ENCODE peak calls at places on chromosomes 3 and 15, in ten cellular contexts. J, M, A, O, N, V, Q, E, Z and R are unnamed samples.

GRCh38 chr3:109559389-109559788 is 222.0 kb upstream of the DPPA4 start:
- DNase-seq in Z (no peak), E (no peak), Q (no peak), O (no peak), A (no peak), M (no peak), V (no peak), J (no peak), N (no peak), R (peak; percentile 58)

GRCh38 chr15:43483306-43484128 is 9.4 kb downstream of the TP53BP1 start:
- DNase-seq in J (no peak), Q (no peak), O (no peak), Z (no peak), A (no peak), E (no peak), M (no peak), V (no peak), N (no peak), R (no peak)

GRCh38 chr15:86916671-86917450 is 837.2 kb downstream of the AGBL1 start:
- DNase-seq in N (no peak), O (no peak), A (peak; percentile 55), J (no peak), M (no peak), V (no peak), Z (no peak), Q (no peak), E (no peak), R (no peak)

GRCh38 chr15:67219288-67219687 is 35.2 kb downstream of the AAGAB start:
- DNase-seq in M (no peak), Q (no peak), E (no peak), A (no peak), N (no peak), V (no peak), O (no peak), Z (no peak), J (no peak), R (no peak)

GRCh38 chr3:169610888-169611291 is 52.6 kb downstream of the MECOM start:
- DNase-seq in M (no peak), O (no peak), Q (no peak), J (no peak), Z (no peak), A (no peak), V (no peak), N (no peak), E (no peak), R (no peak)

GRCh38 chr3:138165061-138165460 is 9.7 kb downstream of the DBR1 start:
- DNase-seq in E (no peak), M (no peak), Q (no peak), N (no peak), O (no peak), J (no peak), V (no peak), A (no peak), Z (no peak), R (no peak)

GRCh38 chr3:15512173-15512572 is 9.3 kb downstream of the COLQ start:
- DNase-seq in Q (no peak), M (peak; percentile 56), N (peak; percentile 79), V (no peak), J (no peak), A (peak; percentile 96), O (peak; percentile 22), E (no peak), Z (peak; percentile 43), R (no peak)

GRCh38 chr3:115401891-115402501 is 221.3 kb upstream of the GAP43 start:
- DNase-seq in O (no peak), A (no peak), M (no peak), Z (no peak), V (no peak), N (no peak), Q (no peak), E (no peak), J (no peak), R (no peak)

GRCh38 chr3:119323401-119324107 is 29.4 kb downstream of the ARHGAP31 start:
- DNase-seq in O (no peak), Q (no peak), E (no peak), Z (no peak), N (no peak), A (no peak), M (peak; percentile 20), V (no peak), J (no peak), R (no peak)

GRCh38 chr3:10911350-10912002 is 81.1 kb upstream of the SLC6A1 start:
- DNase-seq in O (no peak), V (no peak), Q (no peak), E (no peak), N (no peak), J (no peak), A (no peak), Z (no peak), M (no peak), R (no peak)

GRCh38 chr3:23806322-23807160 is 786 bp downstream of the UBE2E1 start:
- DNase-seq in J (no peak), A (peak; percentile 72), E (peak; percentile 32), N (peak; percentile 71), Z (peak; percentile 28), M (peak; percentile 22), V (no peak), Q (peak; percentile 42), O (no peak), R (no peak)

DNA sequence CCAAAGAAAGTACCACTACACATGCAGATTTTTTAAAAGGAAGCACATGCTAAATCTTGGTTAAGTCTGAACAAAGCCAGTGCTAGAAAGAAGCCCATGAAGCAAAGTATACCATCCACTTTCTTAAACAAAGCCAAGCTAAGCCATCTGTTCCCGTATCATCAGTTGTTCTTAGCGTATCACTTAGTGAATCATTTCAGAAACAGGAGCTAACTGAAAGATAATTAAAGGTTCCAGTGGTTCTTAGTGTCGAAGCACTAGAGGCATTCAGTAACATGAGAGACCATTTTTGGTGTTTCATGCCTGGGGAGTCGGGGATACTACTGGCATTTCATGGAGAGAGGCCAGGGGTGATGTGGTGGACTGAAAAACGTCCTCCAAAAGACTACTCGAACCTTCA is 12.8 kb downstream of the UBXN7 start:
- DNase-seq in O (no peak), M (no peak), J (no peak), E (no peak), N (no peak), Q (no peak), V (no peak), A (no peak), Z (no peak), R (no peak)
- H3K9me3 ChIP-seq in O (no peaks in the 10 kb centered on the region), M (no peaks in the 10 kb centered on the region), J (no peaks in the 10 kb centered on the region), E (no peaks in the 10 kb centered on the region), N (no peaks in the 10 kb centered on the region), Q (no peaks in the 10 kb centered on the region), V (peaks cover 4% of the 10 kb centered on the region), A (no peaks in the 10 kb centered on the region), Z (no peaks in the 10 kb centered on the region), R (no peaks in the 10 kb centered on the region)

GRCh38 chr15:79916424-79916823 is 19.6 kb upstream of the MTHFS start:
- DNase-seq in N (no peak), V (no peak), O (no peak), J (no peak), A (no peak), Z (no peak), Q (no peak), E (no peak), M (no peak), R (no peak)
- H3K9me3 ChIP-seq in N (peaks cover 69% of the 10 kb centered on the region), V (peaks cover 50% of the 10 kb centered on the region), O (peaks cover 65% of the 10 kb centered on the region), J (peaks cover 41% of the 10 kb centered on the region), A (no peaks in the 10 kb centered on the region), Z (peaks cover 65% of the 10 kb centered on the region), Q (peaks cover 41% of the 10 kb centered on the region), E (peaks cover 79% of the 10 kb centered on the region), M (peaks cover 31% of the 10 kb centered on the region), R (peaks cover 51% of the 10 kb centered on the region)

DNA sequence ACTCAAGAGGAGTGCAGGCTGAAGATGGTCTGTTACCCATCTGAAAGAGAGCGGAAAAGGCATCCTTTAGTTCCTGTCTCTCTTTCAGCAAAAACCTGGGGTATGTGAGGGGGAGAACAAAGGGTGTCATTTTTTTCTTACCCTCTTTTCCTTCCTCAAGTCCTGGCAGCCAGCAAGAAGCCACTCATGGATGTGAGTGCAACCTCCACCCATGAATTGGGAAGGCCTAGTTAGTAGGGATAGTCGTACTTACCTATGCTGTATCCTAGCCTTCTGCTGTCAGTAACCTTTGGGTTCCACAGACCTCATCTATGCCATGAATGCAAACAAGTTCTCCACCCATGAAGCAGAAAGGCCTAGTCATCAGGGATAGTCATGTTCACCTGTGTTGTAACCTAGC is 472.8 kb downstream of the ZIC1 start:
- DNase-seq in V (no peak), N (no peak), J (peak; percentile 15), O (no peak), E (no peak), A (no peak), M (no peak), Q (no peak), Z (no peak), R (no peak)
- H3K9me3 ChIP-seq in V (peaks cover 2% of the 10 kb centered on the region), N (peaks cover 16% of the 10 kb centered on the region), J (no peaks in the 10 kb centered on the region), O (peaks cover 16% of the 10 kb centered on the region), E (no peaks in the 10 kb centered on the region), A (no peaks in the 10 kb centered on the region), M (peaks cover 28% of the 10 kb centered on the region), Q (peaks cover 3% of the 10 kb centered on the region), Z (no peaks in the 10 kb centered on the region), R (peaks cover 6% of the 10 kb centered on the region)

GRCh38 chr3:4838621-4839022 is 140.6 kb upstream of the BHLHE40 start:
- DNase-seq in Q (no peak), N (no peak), E (no peak), M (no peak), O (no peak), Z (no peak), J (no peak), V (peak; percentile 79), A (no peak), R (no peak)

GRCh38 chr3:4839278-4839677 is 140.0 kb upstream of the BHLHE40 start:
- DNase-seq in V (no peak), M (no peak), N (no peak), J (no peak), E (no peak), Q (no peak), A (no peak), O (no peak), Z (no peak), R (no peak)

GRCh38 chr3:4841225-4841624 is 138.0 kb upstream of the BHLHE40 start:
- DNase-seq in E (no peak), M (no peak), O (no peak), N (no peak), V (no peak), Z (no peak), Q (no peak), A (no peak), J (no peak), R (no peak)

GRCh38 chr3:4843619-4844018 is 135.6 kb upstream of the BHLHE40 start:
- DNase-seq in Z (no peak), J (no peak), M (no peak), N (no peak), O (no peak), A (no peak), Q (no peak), E (no peak), V (no peak), R (no peak)

DNA sequence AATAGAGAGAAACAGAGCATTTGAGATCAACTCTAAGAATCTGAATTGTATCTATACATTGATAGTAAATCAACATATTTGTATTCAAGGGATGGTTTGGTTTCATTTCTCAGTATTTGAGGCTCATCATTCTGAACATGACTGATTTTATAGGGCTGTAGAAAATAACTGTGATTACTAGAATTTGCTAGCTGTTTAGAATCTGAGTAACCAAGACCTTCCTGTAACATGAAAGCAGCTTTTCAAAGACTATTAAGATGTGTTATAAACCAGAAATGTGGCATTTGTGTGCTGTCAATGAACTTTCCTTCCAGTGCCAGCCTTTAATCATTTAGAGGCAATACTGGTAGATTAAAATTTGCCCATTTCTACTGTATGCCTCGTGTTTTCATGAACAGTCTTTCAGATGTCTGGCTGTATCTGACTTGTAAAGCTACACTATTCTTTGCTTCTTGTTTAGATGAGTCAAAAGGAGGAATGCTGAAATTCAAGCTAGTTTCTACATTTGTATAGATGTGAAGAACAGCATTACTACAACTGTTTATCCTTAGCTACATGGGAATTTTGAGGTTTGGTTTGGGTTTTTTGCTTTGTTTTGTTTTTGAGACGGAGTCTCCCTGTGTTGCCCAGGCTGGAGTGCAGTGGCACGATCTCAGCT is 137.3 kb upstream of the BHLHE40 start:
- DNase-seq in J (no peak), E (no peak), N (no peak), Q (no peak), Z (no peak), O (no peak), M (no peak), V (no peak), A (no peak), R (peak; percentile 66)
- H3K9me3 ChIP-seq in J (no peaks in the 10 kb centered on the region), E (no peaks in the 10 kb centered on the region), N (no peaks in the 10 kb centered on the region), Q (no peaks in the 10 kb centered on the region), Z (no peaks in the 10 kb centered on the region), O (no peaks in the 10 kb centered on the region), M (no peaks in the 10 kb centered on the region), V (no peaks in the 10 kb centered on the region), A (no peaks in the 10 kb centered on the region), R (no peaks in the 10 kb centered on the region)